ENCODE peak calls at places on chromosomes 11 and 22, in five cellular contexts. E is stimulated activated CD4-positive, alpha-beta T cell treated with anti-CD3 and anti-CD28 coated beads, Interleukin-2, amount 100 ng/mL, for 48 hours; Z is foreskin fibroblast; T is sigmoid colon; L is activated CD8-positive, alpha-beta memory T cell treated with anti-CD3 and anti-CD28 coated beads for 4 hours. J is an unnamed sample.

GRCh38 chr22:33853200-33854097 is 66.8 kb downstream of the LARGE1 start:
- DNase-seq in E (no peak), Z (peak), T (peak), L (no peak), J (peak)

GRCh38 chr11:45171550-45171949 is 25.1 kb downstream of the PRDM11 start:
- DNase-seq in E (no peak), Z (no peak), T (no peak), L (no peak), J (no peak)

GRCh38 chr22:44057411-44057987 is 33.4 kb downstream of the PARVB start:
- DNase-seq in E (no peak), Z (peak), T (peak), L (no peak), J (no peak)

GRCh38 chr22:35560366-35560765 is 19.7 kb downstream of the RASD2 start:
- DNase-seq in E (no peak), Z (no peak), T (no peak), L (no peak), J (no peak)

GRCh38 chr11:131943296-131943695 is 572.9 kb downstream of the NTM start:
- DNase-seq in E (no peak), Z (no peak), T (no peak), L (no peak), J (no peak)

GRCh38 chr11:123755813-123756212 is 1.5 kb upstream of the OR6X1 start:
- DNase-seq in E (no peak), Z (no peak), T (no peak), L (no peak), J (no peak)

GRCh38 chr22:24707477-24707816 is 67.1 kb downstream of the PIWIL3 start:
- DNase-seq in E (no peak), Z (no peak), T (no peak), L (no peak), J (no peak)

GRCh38 chr11:66478823-66479740 is 1.2 kb upstream of the DPP3 start:
- DNase-seq in E (no peak), Z (peak), T (peak), L (no peak), J (no peak)

GRCh38 chr11:45378516-45378915 is 92.4 kb upstream of the SYT13 start:
- DNase-seq in E (no peak), Z (no peak), T (no peak), L (no peak), J (no peak)